ENCODE peak calls at places on chromosomes 6 and 20, in four cellular contexts. A is HepG2, S is WTC11, B is K562. U is an unnamed sample.

GRCh38 chr20:47809561-47809960 is 24.3 kb upstream of the SULF2 start:
- DNase-seq in A (no peak), S (peak; percentile 16), B (no peak), U (no peak)

GRCh38 chr6:133820208-133820607 is 68.7 kb upstream of the TCF21 start:
- DNase-seq in A (no peak), S (no peak), B (no peak), U (no peak)

GRCh38 chr6:150392452-150393220 is 23.8 kb downstream of the IYD start:
- DNase-seq in A (no peak), S (no peak), B (no peak), U (no peak)

GRCh38 chr6:166395778-166396177 is 13.0 kb upstream of the MPC1 start:
- DNase-seq in A (no peak), S (no peak), B (no peak), U (no peak)

GRCh38 chr6:41767112-41767946 is 12.4 kb downstream of the FRS3 start:
- DNase-seq in A (peak; percentile 82), S (no peak), B (peak; percentile 68), U (no peak)

GRCh38 chr20:49170714-49171113 is 17.4 kb downstream of the STAU1 start:
- DNase-seq in A (no peak), S (no peak), B (no peak), U (no peak)

GRCh38 chr6:155959898-155960297 is 504.3 kb upstream of the NOX3 start:
- DNase-seq in A (peak; percentile 48), S (no peak), B (no peak), U (no peak)

GRCh38 chr6:85360794-85361642 is 88.9 kb upstream of the NT5E start:
- DNase-seq in A (peak; percentile 43), S (no peak), B (no peak), U (peak; percentile 53)

DNA sequence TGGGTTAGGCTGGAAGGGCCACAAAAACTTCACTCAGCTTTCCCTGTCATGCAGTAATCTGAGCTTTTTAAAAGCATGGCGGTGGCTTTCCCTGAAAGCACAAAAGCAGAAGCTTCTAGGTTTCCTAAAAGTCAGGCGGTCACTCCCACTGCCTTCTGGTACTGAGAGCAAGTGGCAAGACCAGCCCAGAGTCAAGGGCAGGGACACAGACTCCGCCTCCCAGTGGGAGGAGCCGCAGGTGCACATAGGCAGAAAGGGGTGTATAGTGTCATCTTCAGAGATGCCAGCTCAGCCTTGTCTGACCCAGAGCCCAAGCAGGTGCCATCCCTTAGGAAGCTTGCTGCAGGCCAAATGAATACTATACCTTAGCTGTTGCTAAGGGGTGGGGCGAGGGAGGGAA is 18.0 kb upstream of the PACSIN1 start:
- DNase-seq in A (no peak), S (peak; percentile 69), B (peak; percentile 55), U (no peak)
- TF ChIP-seq HMGXB4 in A (no peak), S (no peak), B (no peak), U (no peak)

GRCh38 chr6:110708295-110708965 is 106.8 kb downstream of the CDK19 start:
- DNase-seq in A (no peak), S (no peak), B (no peak), U (no peak)
- TF ChIP-seq HMGXB4 in A (no peak), S (no peak), B (no peak), U (no peak)

GRCh38 chr6:113693866-113694265 is 163.3 kb upstream of the MARCKS start:
- DNase-seq in A (no peak), S (no peak), B (no peak), U (peak; percentile 14)

GRCh38 chr6:113697642-113698410 is 159.3 kb upstream of the MARCKS start:
- DNase-seq in A (no peak), S (no peak), B (no peak), U (no peak)

GRCh38 chr6:113695506-113695905 is 161.6 kb upstream of the MARCKS start:
- DNase-seq in A (peak; percentile 24), S (no peak), B (no peak), U (no peak)

GRCh38 chr6:113696960-113697359 is 160.2 kb upstream of the MARCKS start:
- DNase-seq in A (no peak), S (no peak), B (no peak), U (no peak)

GRCh38 chr6:113694278-113695077 is 162.7 kb upstream of the MARCKS start:
- DNase-seq in A (peak; percentile 37), S (no peak), B (no peak), U (peak; percentile 18)
- TF ChIP-seq HMGXB4 in A (no peak), S (no peak), B (no peak), U (no peak)

GRCh38 chr20:3248167-3248992 is 9.4 kb upstream of the SLC4A11 start:
- DNase-seq in A (no peak), S (peak; percentile 72), B (peak; percentile 40), U (no peak)
- TF ChIP-seq HMGXB4 in A (peak; percentile 22), S (peak; percentile 66), B (no peak), U (no peak)

GRCh38 chr6:101761124-101761601 is 367.7 kb downstream of the GRIK2 start:
- DNase-seq in A (no peak), S (no peak), B (no peak), U (peak; percentile 1)
- TF ChIP-seq HMGXB4 in A (no peak), S (no peak), B (no peak), U (no peak)

GRCh38 chr6:71405416-71405815 is 116.8 kb downstream of the OGFRL1 start:
- DNase-seq in A (no peak), S (no peak), B (no peak), U (no peak)

GRCh38 chr6:71402101-71402500 is 113.5 kb downstream of the OGFRL1 start:
- DNase-seq in A (no peak), S (no peak), B (no peak), U (no peak)

GRCh38 chr6:71403422-71404134 is 115.0 kb downstream of the OGFRL1 start:
- DNase-seq in A (no peak), S (no peak), B (no peak), U (no peak)

GRCh38 chr6:71404967-71405278 is 116.3 kb downstream of the OGFRL1 start:
- DNase-seq in A (no peak), S (no peak), B (no peak), U (no peak)

DNA sequence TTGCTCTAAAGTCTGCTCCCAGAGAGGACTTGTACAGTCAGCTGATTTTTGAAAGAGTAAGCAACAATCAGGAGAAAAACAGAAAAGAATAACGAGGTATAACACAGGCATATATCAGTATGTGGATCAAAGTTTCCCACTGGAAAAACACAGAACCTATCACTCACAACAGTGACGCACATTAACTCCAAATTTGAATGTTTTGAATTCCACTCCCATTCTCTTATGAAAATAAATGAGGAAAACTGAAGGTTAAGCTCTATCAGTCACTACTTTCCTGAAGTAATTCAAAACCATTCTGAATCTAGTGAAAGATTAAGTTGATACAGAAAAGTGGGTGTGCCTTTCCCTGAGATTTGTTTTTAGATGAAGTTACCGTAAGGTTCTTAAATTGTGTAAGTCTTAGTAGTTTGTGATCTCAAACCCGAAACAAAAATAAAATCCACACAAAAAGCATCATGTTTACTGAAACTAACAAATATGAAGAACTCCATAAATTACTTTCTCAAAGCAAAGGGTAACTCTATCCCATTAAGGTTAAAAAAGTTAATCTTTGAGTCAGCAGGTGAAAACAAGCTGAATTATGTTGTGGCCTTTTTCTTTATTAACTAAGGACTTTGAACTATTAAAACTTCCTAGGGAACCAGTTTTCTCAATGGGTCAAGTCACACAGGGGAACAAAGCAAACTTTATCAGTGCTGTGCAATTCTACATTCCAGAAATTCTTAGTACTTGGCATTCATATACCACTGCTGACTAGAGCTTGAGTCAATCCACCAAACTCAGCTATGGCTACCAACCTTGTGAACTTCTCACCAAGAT is 115.7 kb downstream of the OGFRL1 start:
- DNase-seq in A (peak; percentile 79), S (no peak), B (no peak), U (no peak)
- TF ChIP-seq HMGXB4 in A (no peak), S (no peak), B (no peak), U (no peak)

GRCh38 chr20:53149184-53149651 is 177.1 kb downstream of the TSHZ2 start:
- DNase-seq in A (no peak), S (no peak), B (no peak), U (no peak)

GRCh38 chr20:53148764-53149163 is 176.6 kb downstream of the TSHZ2 start:
- DNase-seq in A (no peak), S (no peak), B (no peak), U (no peak)

GRCh38 chr20:53142651-53143177 is 170.6 kb downstream of the TSHZ2 start:
- DNase-seq in A (no peak), S (no peak), B (no peak), U (no peak)

GRCh38 chr20:53149652-53150205 is 177.6 kb downstream of the TSHZ2 start:
- DNase-seq in A (no peak), S (no peak), B (no peak), U (no peak)

DNA sequence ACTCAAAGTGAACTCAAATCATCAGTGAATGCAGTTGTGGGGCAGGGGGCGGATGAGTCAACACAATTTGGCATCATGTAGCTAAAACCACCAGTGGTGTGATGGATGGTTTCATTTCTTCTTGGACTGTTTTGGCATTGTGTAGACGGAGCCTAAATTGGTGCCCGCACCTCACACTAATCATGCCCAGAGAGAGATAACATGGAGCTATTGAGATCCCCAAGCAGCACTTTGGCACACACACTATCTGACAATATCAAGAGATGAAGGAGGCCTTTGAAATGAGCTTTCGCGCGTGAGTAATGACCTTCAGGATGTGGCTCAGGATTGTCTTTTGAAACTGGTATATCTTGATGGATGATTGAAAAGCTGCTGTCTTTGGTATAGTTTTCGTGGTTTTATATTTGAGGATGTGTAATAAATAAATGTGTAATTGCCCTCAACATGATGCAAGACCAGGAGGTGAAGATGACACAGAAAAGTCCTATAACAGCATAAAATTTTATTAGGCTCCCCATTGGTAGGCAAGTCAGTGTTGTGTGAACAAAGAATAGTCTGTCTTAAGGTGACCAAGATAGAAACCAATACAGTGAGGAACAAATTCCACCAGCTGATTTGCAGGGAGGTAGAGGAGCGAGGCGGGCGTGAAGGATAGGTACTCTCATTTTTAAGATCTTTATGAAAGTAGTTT is 174.2 kb downstream of the TSHZ2 start:
- DNase-seq in A (no peak), S (no peak), B (no peak), U (no peak)
- TF ChIP-seq HMGXB4 in A (no peak), S (no peak), B (no peak), U (no peak)

GRCh38 chr6:137847748-137848147 is 19.3 kb upstream of the TNFAIP3 start:
- DNase-seq in A (no peak), S (no peak), B (no peak), U (no peak)

GRCh38 chr6:137846274-137846673 is 20.8 kb upstream of the TNFAIP3 start:
- DNase-seq in A (peak; percentile 60), S (no peak), B (no peak), U (no peak)

GRCh38 chr6:137848672-137849071 is 18.4 kb upstream of the TNFAIP3 start:
- DNase-seq in A (peak; percentile 78), S (no peak), B (no peak), U (no peak)

GRCh38 chr6:137845460-137845859 is 21.6 kb upstream of the TNFAIP3 start:
- DNase-seq in A (peak; percentile 42), S (no peak), B (peak; percentile 50), U (no peak)

DNA sequence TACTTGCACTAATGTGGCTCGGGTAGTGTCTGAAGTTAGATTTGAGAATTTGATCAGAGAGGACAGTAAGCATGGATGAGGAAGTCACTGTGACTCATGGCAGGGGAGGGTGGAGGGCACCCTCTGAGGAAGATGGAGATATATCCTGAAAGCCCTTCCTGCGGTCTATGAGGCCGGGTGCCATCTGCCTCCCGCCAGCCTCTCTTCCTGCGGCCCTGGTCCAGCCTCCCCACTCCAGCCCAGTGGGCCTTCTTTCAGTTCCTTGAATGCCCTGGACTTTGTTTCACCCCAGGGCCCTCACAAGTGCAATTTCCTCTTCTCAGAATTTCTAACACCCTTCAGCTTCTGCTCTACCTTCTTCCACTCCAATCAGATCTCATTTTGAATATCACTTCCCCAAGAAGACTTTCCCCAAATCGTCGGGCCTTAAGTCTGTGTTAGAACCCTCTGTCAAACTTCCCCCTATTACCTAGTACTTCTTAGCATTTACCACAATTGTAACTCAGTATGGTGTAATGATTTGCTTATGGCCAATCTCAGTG is 20.2 kb upstream of the TNFAIP3 start:
- DNase-seq in A (no peak), S (no peak), B (no peak), U (no peak)
- TF ChIP-seq HMGXB4 in A (no peak), S (no peak), B (no peak), U (no peak)